ENCODE peak calls at places on chromosomes 3 and 15, in four cellular contexts. D, R, X and U are unnamed samples.

GRCh38 chr15:69971771-69972170 is 125.9 kb downstream of the TLE3 start:
- DNase-seq in D (no peak), R (no peak), X (no peak), U (no peak)

GRCh38 chr3:108437439-108437838 is 73.0 kb downstream of the MYH15 start:
- DNase-seq in D (no peak), R (no peak), X (no peak), U (no peak)

GRCh38 chr3:40299721-40300335 is 9.7 kb upstream of the EIF1B start:
- DNase-seq in D (no peak), R (no peak), X (peak), U (peak)

GRCh38 chr3:51311055-51311454 is 74.0 kb upstream of the MANF start:
- DNase-seq in D (no peak), R (no peak), X (peak), U (peak)

GRCh38 chr3:188900421-188900941 is 271.3 kb upstream of the TPRG1 start:
- DNase-seq in D (no peak), R (no peak), X (peak), U (no peak)

GRCh38 chr3:137035631-137036030 is 77.8 kb downstream of the IL20RB start:
- DNase-seq in D (no peak), R (no peak), X (peak), U (no peak)

GRCh38 chr3:13707456-13707855 is 158.5 kb downstream of the FBLN2 start:
- DNase-seq in D (no peak), R (no peak), X (no peak), U (no peak)

GRCh38 chr3:159804726-159805410 is 183.8 kb upstream of the IL12A start:
- DNase-seq in D (no peak), R (no peak), X (peak), U (no peak)

GRCh38 chr3:59245879-59246501 is 196.2 kb upstream of the CFAP20DC start:
- DNase-seq in D (no peak), R (no peak), X (peak), U (no peak)

GRCh38 chr3:51975857-51976549 is 1.1 kb downstream of the ABHD14A start:
- DNase-seq in D (no peak), R (no peak), X (peak), U (no peak)

DNA sequence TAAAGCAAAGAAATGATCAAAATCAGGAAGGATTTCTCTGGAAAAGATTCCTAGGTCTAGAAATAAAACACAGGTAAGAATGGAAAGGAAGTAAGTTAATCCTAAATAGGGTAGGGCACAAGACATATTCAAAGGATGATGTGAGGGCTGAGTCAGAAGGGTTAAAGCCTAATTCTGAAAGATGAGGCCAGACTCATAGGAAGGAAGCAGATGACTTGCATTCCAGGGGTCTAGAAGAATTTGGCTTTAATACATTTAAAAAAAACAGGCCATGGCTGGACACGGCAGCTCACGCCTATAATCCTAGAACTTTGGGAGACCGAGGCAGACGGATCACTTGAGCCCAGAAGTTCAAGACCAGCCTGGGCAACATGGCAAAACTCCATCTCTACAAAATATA is 3.2 kb downstream of the SSR3 start:
- DNase-seq in D (no peak), R (no peak), X (peak), U (peak)
- H3K4me3 ChIP-seq in D (no peak), R (peak), X (no peak), U (no peak)

DNA sequence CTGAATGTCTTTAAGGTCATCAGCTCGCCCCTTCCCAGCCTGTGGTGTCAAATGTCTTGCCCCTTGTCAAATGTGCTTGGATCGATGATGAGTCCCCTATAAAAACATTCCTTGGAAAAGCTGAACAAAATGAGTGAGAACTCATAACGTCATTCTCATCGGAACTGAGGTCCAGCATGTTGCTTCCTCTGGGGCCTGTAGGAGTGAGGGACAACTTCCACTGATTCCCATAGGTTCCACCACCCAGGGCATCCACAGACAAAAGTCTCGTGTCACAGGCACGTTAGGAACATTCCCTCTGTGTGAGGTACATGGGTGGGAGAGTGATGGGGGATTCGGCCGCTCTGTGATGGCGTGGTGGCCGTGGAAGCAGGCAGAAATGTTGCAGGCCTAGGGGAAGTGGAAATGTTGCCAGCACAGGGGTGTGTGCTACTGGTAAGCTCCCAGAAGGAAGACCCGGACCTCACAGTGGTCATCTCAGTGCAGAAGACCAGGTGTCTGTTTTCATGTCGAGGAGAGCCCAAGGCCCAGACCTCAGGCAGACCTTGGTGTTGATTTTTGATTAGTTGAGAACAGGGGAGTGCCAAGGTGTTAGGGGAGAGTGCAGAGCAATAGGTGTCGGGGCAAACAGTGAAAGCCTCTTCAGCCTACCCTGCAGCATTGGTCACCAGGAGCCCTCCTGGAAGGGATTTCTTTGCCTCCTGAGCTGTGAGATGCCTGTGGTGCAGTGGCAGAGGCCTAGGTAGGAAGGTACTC is 96.8 kb downstream of the SNRPN start:
- DNase-seq in D (no peak), R (no peak), X (no peak), U (no peak)
- H3K4me3 ChIP-seq in D (no peak), R (no peak), X (no peak), U (no peak)

GRCh38 chr15:79314186-79314585 is 3.3 kb downstream of the TMED3 start:
- DNase-seq in D (no peak), R (no peak), X (no peak), U (no peak)
- H3K4me3 ChIP-seq in D (no peak), R (no peak), X (no peak), U (no peak)

DNA sequence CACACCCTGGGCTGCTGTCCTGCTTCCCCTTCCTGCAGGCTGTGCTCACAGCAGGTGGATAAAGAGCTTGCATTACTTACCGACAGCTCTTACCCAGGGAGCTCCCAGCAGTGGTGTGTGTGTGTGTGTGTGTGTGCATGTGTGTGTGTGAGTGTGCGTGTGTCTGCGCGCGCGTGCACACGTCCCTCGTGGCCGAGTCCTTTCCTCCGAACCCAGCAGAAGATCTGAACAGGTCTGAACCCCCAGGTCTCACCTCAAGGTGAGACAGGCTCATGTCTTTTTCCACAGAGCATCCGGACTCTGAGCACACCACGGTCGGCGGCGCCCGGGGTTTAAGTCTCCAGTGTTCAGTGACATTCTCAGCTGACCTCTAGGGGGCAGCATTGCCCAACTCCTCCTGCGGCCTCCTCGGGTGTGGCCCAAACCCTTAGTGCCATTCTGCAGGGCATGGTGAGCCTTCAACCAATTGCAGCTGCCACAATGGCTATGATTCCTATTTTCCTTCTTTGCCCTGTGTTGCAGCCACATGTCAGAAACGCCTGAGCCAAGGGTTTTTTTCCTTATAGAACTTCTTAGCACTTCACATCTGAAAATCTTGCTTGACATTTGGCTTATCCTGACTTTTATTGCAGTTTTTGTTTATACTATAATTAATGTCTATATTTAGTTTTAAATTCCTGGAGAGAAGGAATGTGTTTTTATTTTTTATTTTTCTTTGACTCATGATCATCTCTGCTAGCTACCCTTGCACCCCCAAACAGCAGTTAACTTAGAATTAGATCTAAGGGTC is 64.1 kb upstream of the KLHL25 start:
- DNase-seq in D (peak), R (no peak), X (peak), U (no peak)
- H3K4me3 ChIP-seq in D (no peak), R (no peak), X (no peak), U (peak)

GRCh38 chr3:172447611-172448579 is at the start of gene GHSR:
- DNase-seq in D (no peak), R (no peak), X (no peak), U (no peak)
- H3K4me3 ChIP-seq in D (peak), R (no peak), X (no peak), U (no peak)

DNA sequence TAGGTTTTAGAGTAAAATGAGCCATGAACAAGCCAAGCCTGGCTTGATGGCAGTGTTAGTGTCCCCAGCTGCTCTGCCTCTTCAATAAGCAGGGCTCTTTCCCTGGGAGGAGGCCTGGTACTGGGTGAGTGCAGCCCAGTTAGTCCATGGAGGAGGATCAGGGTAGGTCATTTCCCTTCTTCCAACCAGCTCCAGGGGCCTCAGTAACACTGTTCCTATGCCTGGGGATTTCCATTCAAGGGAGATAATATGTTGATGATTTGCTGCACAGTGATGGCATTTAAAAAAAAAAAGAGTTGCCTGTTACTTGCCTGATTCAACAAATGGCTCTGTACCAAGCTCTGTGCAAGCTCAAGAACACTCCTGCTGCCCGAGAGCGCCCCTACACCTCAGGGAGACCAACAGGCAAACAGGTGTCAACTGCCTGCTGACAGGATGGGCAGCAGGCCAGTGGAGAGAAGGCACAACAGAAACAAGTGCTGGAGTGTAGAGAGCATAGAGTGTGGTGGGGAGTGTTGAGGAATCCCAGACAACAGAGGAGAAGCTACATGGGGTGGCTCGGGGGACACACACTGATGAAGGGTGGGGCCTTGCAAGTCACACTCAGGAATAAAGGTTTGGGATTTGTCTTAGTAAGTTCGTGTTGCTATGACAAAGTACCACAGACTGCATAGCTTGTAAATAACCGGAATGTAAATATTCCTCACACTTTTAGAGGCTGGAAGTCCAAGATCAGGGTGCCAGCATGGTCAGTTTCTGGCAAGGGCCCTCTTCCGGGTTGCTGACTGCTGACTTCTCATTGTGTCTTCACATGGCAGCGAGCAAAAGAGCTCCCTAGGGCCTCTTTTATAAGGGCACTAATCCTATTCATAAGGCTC is 78.6 kb upstream of the PXYLP1 start:
- DNase-seq in D (no peak), R (no peak), X (no peak), U (no peak)
- H3K4me3 ChIP-seq in D (no peak), R (no peak), X (no peak), U (no peak)

DNA sequence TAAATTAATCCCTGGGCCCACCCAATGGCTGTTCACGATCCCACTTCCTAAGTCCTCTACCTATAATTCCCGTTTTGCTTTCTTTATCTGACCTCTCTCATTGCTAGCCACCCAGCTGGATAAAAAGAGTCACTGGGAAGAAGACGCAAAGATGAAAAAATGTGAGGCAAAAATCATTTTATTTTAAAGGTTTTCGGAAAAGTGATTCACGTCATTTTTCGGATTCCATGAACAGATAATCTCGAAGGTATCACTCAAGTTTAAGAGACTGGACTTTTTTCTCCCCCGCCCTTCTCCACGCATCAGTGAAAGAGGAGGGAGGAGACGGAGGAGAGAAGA is 266.6 kb downstream of the CGGBP1 start:
- DNase-seq in D (no peak), R (no peak), X (no peak), U (no peak)
- H3K4me3 ChIP-seq in D (no peak), R (no peak), X (peak), U (no peak)

GRCh38 chr3:114365268-114365667 is 71.4 kb downstream of the TIGIT start:
- DNase-seq in D (no peak), R (no peak), X (peak), U (no peak)
- H3K4me3 ChIP-seq in D (no peak), R (no peak), X (no peak), U (no peak)